ENCODE peak calls at places on chromosomes 3 and 15, in four cellular contexts. One of them, this sample, is unnamed.
A peak's percentile ranks its signal among the peaks of the same experiment; 100 is the strongest.

GRCh38 chr15:57797608-57798267 is 91.2 kb downstream of the POLR2M start:
- DNase-seq in GM12864: no peak
- DNase-seq in AG09309: no peak
- DNase-seq in cardiac fibroblast: no peak
- DNase-seq in this sample: peak; percentile 53

GRCh38 chr3:15983232-15983631 is 185.5 kb upstream of the ANKRD28 start:
- DNase-seq in cardiac fibroblast: peak; percentile 68
- DNase-seq in GM12864: no peak
- DNase-seq in AG09309: peak; percentile 65
- DNase-seq in this sample: no peak

GRCh38 chr15:74032606-74033561 is 38.4 kb downstream of the PML start:
- DNase-seq in AG09309: no peak
- DNase-seq in GM12864: no peak
- DNase-seq in cardiac fibroblast: no peak
- DNase-seq in this sample: no peak

GRCh38 chr3:141373768-141374526 is 5.6 kb downstream of the ZBTB38 start:
- DNase-seq in AG09309: no peak
- DNase-seq in GM12864: no peak
- DNase-seq in cardiac fibroblast: no peak
- DNase-seq in this sample: no peak

GRCh38 chr15:34241376-34242350 is 16.8 kb downstream of the EMC4 start:
- DNase-seq in AG09309: no peak
- DNase-seq in cardiac fibroblast: peak; percentile 67
- DNase-seq in GM12864: peak; percentile 19
- DNase-seq in this sample: peak; percentile 67

GRCh38 chr15:65954289-65954741 is 85.0 kb downstream of the RAB11A start:
- DNase-seq in cardiac fibroblast: peak; percentile 50
- DNase-seq in AG09309: no peak
- DNase-seq in GM12864: no peak
- DNase-seq in this sample: peak; percentile 24

GRCh38 chr15:89030311-89030710 is 57.9 kb upstream of the ABHD2 start:
- DNase-seq in AG09309: no peak
- DNase-seq in cardiac fibroblast: no peak
- DNase-seq in GM12864: no peak
- DNase-seq in this sample: no peak

GRCh38 chr3:10249833-10250232 is 1.6 kb downstream of the TATDN2 start:
- DNase-seq in AG09309: no peak
- DNase-seq in cardiac fibroblast: no peak
- DNase-seq in GM12864: no peak
- DNase-seq in this sample: no peak

GRCh38 chr15:33112541-33113105 is 81.9 kb downstream of the FMN1 start:
- DNase-seq in AG09309: no peak
- DNase-seq in cardiac fibroblast: no peak
- DNase-seq in GM12864: no peak
- DNase-seq in this sample: no peak

GRCh38 chr15:56778761-56779160 is 45.5 kb upstream of the ZNF280D start:
- DNase-seq in cardiac fibroblast: no peak
- DNase-seq in AG09309: no peak
- DNase-seq in GM12864: no peak
- DNase-seq in this sample: no peak

GRCh38 chr3:149243540-149243939 is 21.9 kb upstream of the CP start:
- DNase-seq in AG09309: no peak
- DNase-seq in cardiac fibroblast: no peak
- DNase-seq in GM12864: no peak
- DNase-seq in this sample: no peak

GRCh38 chr3:160869825-160870224 is 113.8 kb downstream of the PPM1L start:
- DNase-seq in GM12864: no peak
- DNase-seq in cardiac fibroblast: peak; percentile 3
- DNase-seq in AG09309: no peak
- DNase-seq in this sample: no peak

GRCh38 chr3:32593903-32594525 is 23.4 kb upstream of the DYNC1LI1 start:
- DNase-seq in GM12864: no peak
- DNase-seq in cardiac fibroblast: peak; percentile 67
- DNase-seq in AG09309: peak; percentile 14
- DNase-seq in this sample: no peak

GRCh38 chr3:37737134-37737533 is 124.5 kb upstream of the CTDSPL start:
- DNase-seq in cardiac fibroblast: no peak
- DNase-seq in GM12864: no peak
- DNase-seq in AG09309: no peak
- DNase-seq in this sample: no peak

GRCh38 chr3:71258116-71258515 is 325.4 kb downstream of the FOXP1 start:
- DNase-seq in AG09309: peak; percentile 59
- DNase-seq in cardiac fibroblast: peak; percentile 61
- DNase-seq in GM12864: no peak
- DNase-seq in this sample: peak; percentile 82

GRCh38 chr3:52277972-52278509 is 408 bp downstream of the WDR82 start:
- DNase-seq in AG09309: no peak
- DNase-seq in cardiac fibroblast: peak; percentile 50
- DNase-seq in GM12864: no peak
- DNase-seq in this sample: peak; percentile 67

GRCh38 chr3:71413572-71413971 is 170.0 kb downstream of the FOXP1 start:
- DNase-seq in AG09309: no peak
- DNase-seq in GM12864: no peak
- DNase-seq in cardiac fibroblast: no peak
- DNase-seq in this sample: peak; percentile 53

GRCh38 chr15:68316061-68316804 is 38.7 kb downstream of the FEM1B start:
- DNase-seq in GM12864: no peak
- DNase-seq in cardiac fibroblast: no peak
- DNase-seq in AG09309: no peak
- DNase-seq in this sample: peak; percentile 29

GRCh38 chr3:168545591-168545990 is 449.9 kb upstream of the GOLIM4 start:
- DNase-seq in cardiac fibroblast: peak; percentile 35
- DNase-seq in GM12864: no peak
- DNase-seq in AG09309: no peak
- DNase-seq in this sample: no peak

GRCh38 chr3:173838644-173839043 is 441.1 kb downstream of the NLGN1 start:
- DNase-seq in GM12864: no peak
- DNase-seq in cardiac fibroblast: no peak
- DNase-seq in AG09309: no peak
- DNase-seq in this sample: no peak

GRCh38 chr15:51801391-51801835 is 28.0 kb upstream of the TMOD3 start:
- DNase-seq in AG09309: no peak
- DNase-seq in cardiac fibroblast: peak; percentile 64
- DNase-seq in GM12864: no peak
- DNase-seq in this sample: peak; percentile 68

GRCh38 chr15:39171944-39172368 is 408.9 kb upstream of the THBS1 start:
- DNase-seq in AG09309: peak; percentile 96
- DNase-seq in cardiac fibroblast: peak; percentile 98
- DNase-seq in GM12864: no peak
- DNase-seq in this sample: peak; percentile 99

GRCh38 chr3:122123885-122124284 is 59.6 kb upstream of the CASR start:
- DNase-seq in GM12864: no peak
- DNase-seq in AG09309: no peak
- DNase-seq in cardiac fibroblast: no peak
- DNase-seq in this sample: no peak

GRCh38 chr3:39183231-39184080 is 8.9 kb downstream of the XIRP1 start:
- DNase-seq in AG09309: no peak
- DNase-seq in cardiac fibroblast: no peak
- DNase-seq in GM12864: no peak
- DNase-seq in this sample: no peak

GRCh38 chr3:16849240-16849639 is 35.5 kb upstream of the PLCL2 start:
- DNase-seq in GM12864: peak; percentile 55
- DNase-seq in AG09309: no peak
- DNase-seq in cardiac fibroblast: peak; percentile 53
- DNase-seq in this sample: peak; percentile 48

GRCh38 chr3:143464850-143465249 is 345.3 kb downstream of the CHST2 start:
- DNase-seq in GM12864: no peak
- DNase-seq in cardiac fibroblast: no peak
- DNase-seq in AG09309: no peak
- DNase-seq in this sample: no peak

GRCh38 chr15:78997981-78998499 is 53.2 kb upstream of the CTSH start:
- DNase-seq in GM12864: no peak
- DNase-seq in cardiac fibroblast: no peak
- DNase-seq in AG09309: no peak
- DNase-seq in this sample: no peak

GRCh38 chr15:76460871-76461270 is 124.3 kb downstream of the ISL2 start:
- DNase-seq in GM12864: no peak
- DNase-seq in cardiac fibroblast: peak; percentile 44
- DNase-seq in AG09309: peak; percentile 11
- DNase-seq in this sample: no peak

GRCh38 chr3:174598885-174599439 is 260.2 kb upstream of the NAALADL2 start:
- DNase-seq in AG09309: no peak
- DNase-seq in cardiac fibroblast: no peak
- DNase-seq in GM12864: no peak
- DNase-seq in this sample: no peak

GRCh38 chr15:41018534-41018933 is 65.3 kb downstream of the CHAC1 start:
- DNase-seq in cardiac fibroblast: peak; percentile 56
- DNase-seq in AG09309: no peak
- DNase-seq in GM12864: no peak
- DNase-seq in this sample: peak; percentile 90

GRCh38 chr3:18919158-18919557 is 229.2 kb upstream of the KCNH8 start:
- DNase-seq in cardiac fibroblast: no peak
- DNase-seq in GM12864: no peak
- DNase-seq in AG09309: no peak
- DNase-seq in this sample: no peak

GRCh38 chr3:45544719-45545296 is 49.7 kb upstream of the LIMD1 start:
- DNase-seq in AG09309: no peak
- DNase-seq in GM12864: no peak
- DNase-seq in cardiac fibroblast: no peak
- DNase-seq in this sample: no peak

GRCh38 chr3:23203651-23204111 is 554 bp downstream of the UBE2E2 start:
- DNase-seq in GM12864: no peak
- DNase-seq in AG09309: no peak
- DNase-seq in cardiac fibroblast: peak; percentile 32
- DNase-seq in this sample: peak; percentile 46

GRCh38 chr3:194680888-194681615 is 4.6 kb upstream of the FAM43A start:
- DNase-seq in cardiac fibroblast: no peak
- DNase-seq in GM12864: no peak
- DNase-seq in AG09309: no peak
- DNase-seq in this sample: no peak

GRCh38 chr3:65439641-65440040 is 599.1 kb downstream of the MAGI1 start:
- DNase-seq in GM12864: no peak
- DNase-seq in cardiac fibroblast: peak; percentile 73
- DNase-seq in AG09309: peak; percentile 27
- DNase-seq in this sample: peak; percentile 59

GRCh38 chr15:79721256-79721655 is 175.6 kb downstream of the MTHFS start:
- DNase-seq in GM12864: no peak
- DNase-seq in AG09309: no peak
- DNase-seq in cardiac fibroblast: peak; percentile 16
- DNase-seq in this sample: no peak

GRCh38 chr3:24616138-24616829 is 121.6 kb upstream of the THRB start:
- DNase-seq in GM12864: no peak
- DNase-seq in cardiac fibroblast: no peak
- DNase-seq in AG09309: no peak
- DNase-seq in this sample: no peak